ENCODE peak calls at places on chromosomes 1 and 21, in nine cellular contexts. One of them, this sample, is unnamed.

GRCh38 chr1:205044745-205045144 is 1.7 kb downstream of the CNTN2 start:
- DNase-seq in sigmoid colon: no peak
- DNase-seq in CD8-positive, alpha-beta T cell: no peak
- DNase-seq in progenitor cell of endocrine pancreas: no peak
- DNase-seq in GM23338: peak
- DNase-seq in kidney: no peak
- DNase-seq in tibial artery: no peak
- DNase-seq in spleen: no peak
- DNase-seq in cardiac muscle cell: peak
- DNase-seq in this sample: no peak

GRCh38 chr1:114504023-114504422 is 7.0 kb downstream of the TRIM33 start:
- DNase-seq in sigmoid colon: no peak
- DNase-seq in CD8-positive, alpha-beta T cell: no peak
- DNase-seq in progenitor cell of endocrine pancreas: no peak
- DNase-seq in GM23338: no peak
- DNase-seq in kidney: no peak
- DNase-seq in tibial artery: no peak
- DNase-seq in spleen: no peak
- DNase-seq in cardiac muscle cell: no peak
- DNase-seq in this sample: no peak

GRCh38 chr1:103460496-103460895 is 65.0 kb upstream of the RNPC3 start:
- DNase-seq in sigmoid colon: no peak
- DNase-seq in CD8-positive, alpha-beta T cell: no peak
- DNase-seq in progenitor cell of endocrine pancreas: no peak
- DNase-seq in GM23338: no peak
- DNase-seq in kidney: no peak
- DNase-seq in tibial artery: no peak
- DNase-seq in spleen: no peak
- DNase-seq in cardiac muscle cell: no peak
- DNase-seq in this sample: no peak

GRCh38 chr1:47023268-47024137 is at the start of gene CYP4X1:
- DNase-seq in sigmoid colon: peak
- DNase-seq in CD8-positive, alpha-beta T cell: no peak
- DNase-seq in progenitor cell of endocrine pancreas: peak
- DNase-seq in GM23338: peak
- DNase-seq in kidney: peak
- DNase-seq in tibial artery: no peak
- DNase-seq in spleen: no peak
- DNase-seq in cardiac muscle cell: peak
- DNase-seq in this sample: peak

GRCh38 chr1:39238476-39238875 is 34.0 kb downstream of the MACF1 start:
- DNase-seq in sigmoid colon: no peak
- DNase-seq in CD8-positive, alpha-beta T cell: no peak
- DNase-seq in progenitor cell of endocrine pancreas: no peak
- DNase-seq in GM23338: no peak
- DNase-seq in kidney: no peak
- DNase-seq in tibial artery: no peak
- DNase-seq in spleen: no peak
- DNase-seq in cardiac muscle cell: peak
- DNase-seq in this sample: peak

GRCh38 chr21:38699048-38699447 is 106.7 kb upstream of the ETS2 start:
- DNase-seq in sigmoid colon: no peak
- DNase-seq in CD8-positive, alpha-beta T cell: no peak
- DNase-seq in progenitor cell of endocrine pancreas: no peak
- DNase-seq in GM23338: peak
- DNase-seq in kidney: no peak
- DNase-seq in tibial artery: no peak
- DNase-seq in spleen: no peak
- DNase-seq in cardiac muscle cell: no peak
- DNase-seq in this sample: no peak

GRCh38 chr1:227728059-227728891 is 6.8 kb downstream of the JMJD4 start:
- DNase-seq in sigmoid colon: peak
- DNase-seq in CD8-positive, alpha-beta T cell: no peak
- DNase-seq in progenitor cell of endocrine pancreas: peak
- DNase-seq in GM23338: peak
- DNase-seq in kidney: peak
- DNase-seq in tibial artery: peak
- DNase-seq in spleen: peak
- DNase-seq in cardiac muscle cell: peak
- DNase-seq in this sample: peak

GRCh38 chr1:246121533-246121932 is 385.5 kb downstream of the SMYD3 start:
- DNase-seq in sigmoid colon: no peak
- DNase-seq in CD8-positive, alpha-beta T cell: no peak
- DNase-seq in progenitor cell of endocrine pancreas: no peak
- DNase-seq in GM23338: no peak
- DNase-seq in kidney: no peak
- DNase-seq in tibial artery: no peak
- DNase-seq in spleen: no peak
- DNase-seq in cardiac muscle cell: no peak
- DNase-seq in this sample: no peak

GRCh38 chr1:1597275-1597930 is 2.5 kb downstream of the FNDC10 start:
- DNase-seq in sigmoid colon: no peak
- DNase-seq in CD8-positive, alpha-beta T cell: no peak
- DNase-seq in progenitor cell of endocrine pancreas: no peak
- DNase-seq in GM23338: peak
- DNase-seq in kidney: no peak
- DNase-seq in tibial artery: no peak
- DNase-seq in spleen: peak
- DNase-seq in cardiac muscle cell: peak
- DNase-seq in this sample: no peak
- TF ChIP-seq CTCF in sigmoid colon: no peak
- TF ChIP-seq CTCF in CD8-positive, alpha-beta T cell: no peak
- TF ChIP-seq CTCF in progenitor cell of endocrine pancreas: peak
- TF ChIP-seq CTCF in GM23338: peak
- TF ChIP-seq CTCF in kidney: peak
- TF ChIP-seq CTCF in tibial artery: no peak
- TF ChIP-seq CTCF in spleen: peak
- TF ChIP-seq CTCF in cardiac muscle cell: peak
- TF ChIP-seq CTCF in this sample: peak

DNA sequence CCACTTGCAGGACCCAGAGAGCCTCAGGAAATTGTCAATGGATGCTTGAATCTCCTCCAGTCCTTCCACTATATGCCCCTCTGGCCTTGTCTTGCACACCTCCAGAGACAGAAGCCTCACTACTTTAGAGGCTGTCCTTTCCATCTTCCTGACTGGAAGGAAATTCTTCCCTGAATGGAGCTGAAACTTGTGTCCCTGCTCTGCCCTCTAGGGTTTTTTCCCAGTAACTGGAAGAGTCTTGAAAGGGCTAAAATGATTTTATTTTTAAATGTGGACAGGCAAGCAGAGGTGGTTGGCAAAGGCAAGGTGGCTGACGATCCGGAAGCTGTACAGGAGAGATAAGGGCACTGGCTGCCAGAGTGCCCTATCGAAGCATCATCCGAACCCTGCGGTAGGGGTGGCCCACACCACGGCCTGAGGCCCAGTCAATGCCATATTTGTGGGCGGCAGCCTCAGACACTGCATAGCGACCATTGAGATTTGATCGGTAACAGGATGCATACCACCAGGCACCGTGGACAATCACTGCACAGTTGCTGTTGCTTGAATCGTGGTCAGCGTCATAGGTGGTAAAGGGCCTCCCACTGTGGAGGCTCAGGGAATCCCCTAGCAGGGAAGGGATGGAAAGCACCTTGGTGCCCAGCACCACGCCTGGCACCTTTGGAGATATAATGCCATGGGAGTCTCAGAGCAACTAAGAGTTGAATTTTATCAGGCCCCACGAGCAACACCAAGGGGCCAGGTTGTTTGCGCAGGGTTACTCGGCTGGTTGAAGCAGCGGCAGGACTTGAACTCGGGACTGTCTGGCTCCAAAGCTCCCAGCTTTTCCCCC is 2.3 kb upstream of the MAP3K6 start:
- DNase-seq in sigmoid colon: no peak
- DNase-seq in CD8-positive, alpha-beta T cell: no peak
- DNase-seq in progenitor cell of endocrine pancreas: no peak
- DNase-seq in GM23338: peak
- DNase-seq in kidney: no peak
- DNase-seq in tibial artery: no peak
- DNase-seq in spleen: no peak
- DNase-seq in cardiac muscle cell: no peak
- DNase-seq in this sample: peak
- TF ChIP-seq CTCF in sigmoid colon: no peak
- TF ChIP-seq CTCF in CD8-positive, alpha-beta T cell: no peak
- TF ChIP-seq CTCF in progenitor cell of endocrine pancreas: peak
- TF ChIP-seq CTCF in GM23338: peak
- TF ChIP-seq CTCF in kidney: no peak
- TF ChIP-seq CTCF in tibial artery: no peak
- TF ChIP-seq CTCF in spleen: no peak
- TF ChIP-seq CTCF in cardiac muscle cell: peak
- TF ChIP-seq CTCF in this sample: peak

DNA sequence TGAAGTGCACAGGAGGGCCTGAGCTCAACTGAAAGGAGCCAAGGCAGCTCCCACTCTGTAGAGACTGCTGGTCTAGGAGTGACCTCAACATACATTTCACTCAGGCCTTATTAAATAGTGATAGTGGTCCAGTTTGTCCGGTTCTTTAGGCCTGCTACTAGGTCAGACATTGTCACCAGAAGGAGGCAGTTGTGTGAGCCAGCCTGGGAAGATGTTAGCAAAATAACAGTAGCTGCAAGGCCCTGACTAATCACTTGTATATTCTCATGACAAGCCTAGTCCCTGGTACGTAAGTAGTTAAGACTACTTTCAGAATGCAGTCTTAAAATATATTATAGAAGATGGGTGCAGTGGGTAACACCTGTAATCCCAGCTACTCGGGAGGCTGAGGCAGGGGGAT is 264.0 kb upstream of the CAMK1G start:
- DNase-seq in sigmoid colon: no peak
- DNase-seq in CD8-positive, alpha-beta T cell: no peak
- DNase-seq in progenitor cell of endocrine pancreas: no peak
- DNase-seq in GM23338: no peak
- DNase-seq in kidney: no peak
- DNase-seq in tibial artery: no peak
- DNase-seq in spleen: no peak
- DNase-seq in cardiac muscle cell: no peak
- DNase-seq in this sample: peak
- TF ChIP-seq CTCF in sigmoid colon: no peak
- TF ChIP-seq CTCF in CD8-positive, alpha-beta T cell: no peak
- TF ChIP-seq CTCF in progenitor cell of endocrine pancreas: no peak
- TF ChIP-seq CTCF in GM23338: no peak
- TF ChIP-seq CTCF in kidney: no peak
- TF ChIP-seq CTCF in tibial artery: no peak
- TF ChIP-seq CTCF in spleen: no peak
- TF ChIP-seq CTCF in cardiac muscle cell: no peak
- TF ChIP-seq CTCF in this sample: no peak

GRCh38 chr1:11309385-11309784 is 36.4 kb downstream of the UBIAD1 start:
- DNase-seq in sigmoid colon: no peak
- DNase-seq in CD8-positive, alpha-beta T cell: no peak
- DNase-seq in progenitor cell of endocrine pancreas: no peak
- DNase-seq in GM23338: no peak
- DNase-seq in kidney: no peak
- DNase-seq in tibial artery: no peak
- DNase-seq in spleen: no peak
- DNase-seq in cardiac muscle cell: no peak
- DNase-seq in this sample: no peak
- TF ChIP-seq CTCF in sigmoid colon: no peak
- TF ChIP-seq CTCF in CD8-positive, alpha-beta T cell: no peak
- TF ChIP-seq CTCF in progenitor cell of endocrine pancreas: no peak
- TF ChIP-seq CTCF in GM23338: no peak
- TF ChIP-seq CTCF in kidney: no peak
- TF ChIP-seq CTCF in tibial artery: no peak
- TF ChIP-seq CTCF in spleen: no peak
- TF ChIP-seq CTCF in cardiac muscle cell: no peak
- TF ChIP-seq CTCF in this sample: no peak

GRCh38 chr1:13930151-13930550 is 230.2 kb downstream of the PRDM2 start:
- DNase-seq in sigmoid colon: no peak
- DNase-seq in CD8-positive, alpha-beta T cell: no peak
- DNase-seq in progenitor cell of endocrine pancreas: no peak
- DNase-seq in GM23338: peak
- DNase-seq in kidney: no peak
- DNase-seq in tibial artery: no peak
- DNase-seq in spleen: no peak
- DNase-seq in cardiac muscle cell: no peak
- DNase-seq in this sample: peak
- TF ChIP-seq CTCF in sigmoid colon: no peak
- TF ChIP-seq CTCF in CD8-positive, alpha-beta T cell: no peak
- TF ChIP-seq CTCF in progenitor cell of endocrine pancreas: peak
- TF ChIP-seq CTCF in GM23338: peak
- TF ChIP-seq CTCF in kidney: no peak
- TF ChIP-seq CTCF in tibial artery: no peak
- TF ChIP-seq CTCF in spleen: no peak
- TF ChIP-seq CTCF in cardiac muscle cell: no peak
- TF ChIP-seq CTCF in this sample: peak

GRCh38 chr1:218474089-218474488 is 129.0 kb downstream of the TGFB2 start:
- DNase-seq in sigmoid colon: no peak
- DNase-seq in CD8-positive, alpha-beta T cell: no peak
- DNase-seq in progenitor cell of endocrine pancreas: no peak
- DNase-seq in GM23338: no peak
- DNase-seq in kidney: no peak
- DNase-seq in tibial artery: no peak
- DNase-seq in spleen: no peak
- DNase-seq in cardiac muscle cell: no peak
- DNase-seq in this sample: no peak

GRCh38 chr1:218473527-218473926 is 128.4 kb downstream of the TGFB2 start:
- DNase-seq in sigmoid colon: no peak
- DNase-seq in CD8-positive, alpha-beta T cell: no peak
- DNase-seq in progenitor cell of endocrine pancreas: no peak
- DNase-seq in GM23338: no peak
- DNase-seq in kidney: no peak
- DNase-seq in tibial artery: no peak
- DNase-seq in spleen: no peak
- DNase-seq in cardiac muscle cell: no peak
- DNase-seq in this sample: peak

GRCh38 chr1:218475699-218476098 is 130.6 kb downstream of the TGFB2 start:
- DNase-seq in sigmoid colon: no peak
- DNase-seq in CD8-positive, alpha-beta T cell: no peak
- DNase-seq in progenitor cell of endocrine pancreas: no peak
- DNase-seq in GM23338: no peak
- DNase-seq in kidney: no peak
- DNase-seq in tibial artery: no peak
- DNase-seq in spleen: no peak
- DNase-seq in cardiac muscle cell: no peak
- DNase-seq in this sample: no peak

GRCh38 chr1:218476385-218476784 is 131.2 kb downstream of the TGFB2 start:
- DNase-seq in sigmoid colon: no peak
- DNase-seq in CD8-positive, alpha-beta T cell: no peak
- DNase-seq in progenitor cell of endocrine pancreas: no peak
- DNase-seq in GM23338: no peak
- DNase-seq in kidney: no peak
- DNase-seq in tibial artery: no peak
- DNase-seq in spleen: no peak
- DNase-seq in cardiac muscle cell: no peak
- DNase-seq in this sample: peak

DNA sequence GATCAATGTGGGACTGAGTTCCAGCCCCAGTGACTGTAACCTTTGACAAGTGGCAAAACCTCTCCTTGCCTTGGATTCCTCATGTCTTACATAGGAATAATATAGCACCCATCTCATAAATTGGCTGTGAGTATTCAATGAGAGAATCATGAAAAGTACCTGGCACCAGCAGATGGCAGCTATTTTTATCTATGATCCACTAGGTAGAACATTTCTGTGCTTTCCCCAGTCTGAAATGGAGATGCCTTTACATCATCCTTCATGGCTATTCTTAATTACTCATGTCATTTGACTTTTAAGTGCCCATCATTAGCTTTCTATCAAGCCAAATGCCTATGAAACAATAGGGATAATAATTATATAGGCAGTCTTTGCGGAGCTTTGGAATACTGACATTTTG is 130.1 kb downstream of the TGFB2 start:
- DNase-seq in sigmoid colon: no peak
- DNase-seq in CD8-positive, alpha-beta T cell: no peak
- DNase-seq in progenitor cell of endocrine pancreas: no peak
- DNase-seq in GM23338: no peak
- DNase-seq in kidney: no peak
- DNase-seq in tibial artery: no peak
- DNase-seq in spleen: no peak
- DNase-seq in cardiac muscle cell: no peak
- DNase-seq in this sample: no peak
- TF ChIP-seq CTCF in sigmoid colon: no peak
- TF ChIP-seq CTCF in CD8-positive, alpha-beta T cell: no peak
- TF ChIP-seq CTCF in progenitor cell of endocrine pancreas: no peak
- TF ChIP-seq CTCF in GM23338: no peak
- TF ChIP-seq CTCF in kidney: no peak
- TF ChIP-seq CTCF in tibial artery: no peak
- TF ChIP-seq CTCF in spleen: no peak
- TF ChIP-seq CTCF in cardiac muscle cell: no peak
- TF ChIP-seq CTCF in this sample: no peak

This sample was measured in MCF 10A.